ENCODE peak calls at places on chromosomes 5 and 9, in five cellular contexts. One of them, this sample, is unnamed.
A peak's percentile ranks its signal among the peaks of the same experiment; 100 is the strongest.

GRCh38 chr9:29830815-29831214 is 2257.5 kb upstream of the C9orf72 start:
- DNase-seq in OCI-LY7: no peak
- DNase-seq in GM12865: no peak
- DNase-seq in NB4: peak; percentile 58
- DNase-seq in tibial nerve: no peak
- DNase-seq in this sample: no peak

GRCh38 chr9:111153973-111154590 is 115.8 kb upstream of the LPAR1 start:
- DNase-seq in NB4: no peak
- DNase-seq in OCI-LY7: no peak
- DNase-seq in GM12865: peak; percentile 22
- DNase-seq in tibial nerve: no peak
- DNase-seq in this sample: no peak

GRCh38 chr9:124340219-124341069 is 74.8 kb downstream of the PSMB7 start:
- DNase-seq in NB4: no peak
- DNase-seq in GM12865: no peak
- DNase-seq in OCI-LY7: no peak
- DNase-seq in tibial nerve: no peak
- DNase-seq in this sample: no peak

GRCh38 chr5:167644619-167645018 is 646.8 kb upstream of the WWC1 start:
- DNase-seq in OCI-LY7: no peak
- DNase-seq in NB4: peak; percentile 1
- DNase-seq in GM12865: no peak
- DNase-seq in tibial nerve: no peak
- DNase-seq in this sample: no peak

GRCh38 chr9:86652696-86653095 is 294.6 kb downstream of the GAS1 start:
- DNase-seq in tibial nerve: no peak
- DNase-seq in OCI-LY7: no peak
- DNase-seq in NB4: no peak
- DNase-seq in GM12865: no peak
- DNase-seq in this sample: no peak

GRCh38 chr5:173624276-173624675 is 7.8 kb upstream of the BOD1 start:
- DNase-seq in OCI-LY7: no peak
- DNase-seq in tibial nerve: no peak
- DNase-seq in NB4: no peak
- DNase-seq in GM12865: no peak
- DNase-seq in this sample: no peak

GRCh38 chr9:116549061-116549664 is 137.9 kb upstream of the TRIM32 start:
- DNase-seq in GM12865: no peak
- DNase-seq in NB4: peak; percentile 89
- DNase-seq in OCI-LY7: no peak
- DNase-seq in tibial nerve: peak; percentile 26
- DNase-seq in this sample: no peak

GRCh38 chr5:67337751-67338150 is 141.2 kb upstream of the CD180 start:
- DNase-seq in NB4: no peak
- DNase-seq in tibial nerve: no peak
- DNase-seq in OCI-LY7: no peak
- DNase-seq in GM12865: no peak
- DNase-seq in this sample: no peak

GRCh38 chr5:133825631-133826289 is 142.7 kb downstream of the C5orf15 start:
- DNase-seq in OCI-LY7: peak; percentile 11
- DNase-seq in tibial nerve: no peak
- DNase-seq in GM12865: peak; percentile 66
- DNase-seq in NB4: no peak
- DNase-seq in this sample: peak; percentile 73

GRCh38 chr9:34046784-34047379 is 1.8 kb downstream of the UBAP2 start:
- DNase-seq in GM12865: peak; percentile 15
- DNase-seq in NB4: peak; percentile 74
- DNase-seq in tibial nerve: no peak
- DNase-seq in OCI-LY7: peak; percentile 14
- DNase-seq in this sample: no peak

GRCh38 chr5:30831123-30831522 is 362.4 kb upstream of the CDH6 start:
- DNase-seq in tibial nerve: no peak
- DNase-seq in OCI-LY7: no peak
- DNase-seq in NB4: no peak
- DNase-seq in GM12865: no peak
- DNase-seq in this sample: no peak

GRCh38 chr5:89844548-89844947 is 565.0 kb downstream of the CETN3 start:
- DNase-seq in OCI-LY7: no peak
- DNase-seq in GM12865: peak; percentile 41
- DNase-seq in tibial nerve: no peak
- DNase-seq in NB4: no peak
- DNase-seq in this sample: no peak

GRCh38 chr9:112820886-112821285 is 69.8 kb downstream of the SLC46A2 start:
- DNase-seq in GM12865: no peak
- DNase-seq in NB4: no peak
- DNase-seq in OCI-LY7: no peak
- DNase-seq in tibial nerve: no peak
- DNase-seq in this sample: no peak

GRCh38 chr5:1132570-1132969 is 20.7 kb upstream of the SLC12A7 start:
- DNase-seq in OCI-LY7: no peak
- DNase-seq in GM12865: no peak
- DNase-seq in tibial nerve: no peak
- DNase-seq in NB4: no peak
- DNase-seq in this sample: no peak

GRCh38 chr5:1133108-1133507 is 21.2 kb upstream of the SLC12A7 start:
- DNase-seq in OCI-LY7: no peak
- DNase-seq in GM12865: no peak
- DNase-seq in NB4: no peak
- DNase-seq in tibial nerve: no peak
- DNase-seq in this sample: no peak

GRCh38 chr5:1135696-1136525 is 24.0 kb upstream of the SLC12A7 start:
- DNase-seq in OCI-LY7: no peak
- DNase-seq in NB4: no peak
- DNase-seq in GM12865: no peak
- DNase-seq in tibial nerve: no peak
- DNase-seq in this sample: no peak

GRCh38 chr5:1133510-1134255 is 21.8 kb upstream of the SLC12A7 start:
- DNase-seq in NB4: peak; percentile 75
- DNase-seq in GM12865: peak; percentile 62
- DNase-seq in OCI-LY7: peak; percentile 71
- DNase-seq in tibial nerve: no peak
- DNase-seq in this sample: no peak

GRCh38 chr5:1134478-1134877 is 22.6 kb upstream of the SLC12A7 start:
- DNase-seq in OCI-LY7: peak; percentile 96
- DNase-seq in tibial nerve: no peak
- DNase-seq in NB4: no peak
- DNase-seq in GM12865: peak; percentile 77
- DNase-seq in this sample: no peak
- TF ChIP-seq CTCF in OCI-LY7: peak; percentile 78
- TF ChIP-seq CTCF in tibial nerve: no peak
- TF ChIP-seq CTCF in NB4: no peak
- TF ChIP-seq CTCF in GM12865: peak; percentile 35
- TF ChIP-seq CTCF in this sample: no peak

GRCh38 chr5:7756453-7756852 is 94.5 kb downstream of the CFAP90 start:
- DNase-seq in OCI-LY7: no peak
- DNase-seq in GM12865: no peak
- DNase-seq in NB4: peak; percentile 55
- DNase-seq in tibial nerve: no peak
- DNase-seq in this sample: no peak

GRCh38 chr5:7753596-7753995 is 97.3 kb downstream of the CFAP90 start:
- DNase-seq in GM12865: no peak
- DNase-seq in OCI-LY7: no peak
- DNase-seq in tibial nerve: no peak
- DNase-seq in NB4: peak; percentile 9
- DNase-seq in this sample: no peak

GRCh38 chr5:7755958-7756357 is 95.0 kb downstream of the CFAP90 start:
- DNase-seq in NB4: peak; percentile 5
- DNase-seq in GM12865: no peak
- DNase-seq in OCI-LY7: no peak
- DNase-seq in tibial nerve: no peak
- DNase-seq in this sample: no peak

GRCh38 chr5:7754490-7754889 is 96.4 kb downstream of the CFAP90 start:
- DNase-seq in OCI-LY7: no peak
- DNase-seq in GM12865: no peak
- DNase-seq in NB4: no peak
- DNase-seq in tibial nerve: no peak
- DNase-seq in this sample: no peak

DNA sequence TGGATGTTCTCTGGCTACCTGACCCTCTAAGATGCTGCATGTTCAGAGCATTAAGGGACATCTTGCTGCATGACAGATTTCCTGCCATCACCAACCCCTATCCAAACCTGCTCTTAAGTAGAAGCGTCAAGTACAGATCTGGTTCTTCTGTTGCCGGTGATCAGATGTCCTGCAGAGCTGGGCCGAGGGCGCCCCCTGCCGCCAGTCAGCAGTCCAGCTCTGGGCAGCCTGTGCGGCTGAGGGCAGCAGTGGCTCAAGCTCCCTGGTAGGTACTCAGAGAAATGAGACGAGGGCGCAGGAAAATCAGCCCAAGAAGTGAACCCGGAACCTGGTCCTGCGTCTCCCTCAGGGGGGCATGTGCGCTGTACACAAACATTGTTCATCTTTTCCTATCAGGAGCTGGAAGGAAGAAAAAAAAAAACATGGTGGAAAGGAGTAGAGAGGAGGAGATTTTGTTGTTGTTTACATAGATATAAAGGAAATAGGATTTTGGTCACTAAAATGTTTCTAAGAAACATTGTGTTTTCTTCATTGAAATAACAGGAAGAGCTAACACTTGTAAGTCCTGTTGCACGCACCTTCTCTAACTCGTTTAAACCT is 95.8 kb downstream of the CFAP90 start:
- DNase-seq in NB4: peak; percentile 78
- DNase-seq in tibial nerve: no peak
- DNase-seq in OCI-LY7: peak; percentile 53
- DNase-seq in GM12865: peak; percentile 82
- DNase-seq in this sample: peak; percentile 58
- TF ChIP-seq CTCF in NB4: peak; percentile 94
- TF ChIP-seq CTCF in tibial nerve: peak; percentile 53
- TF ChIP-seq CTCF in OCI-LY7: peak; percentile 88
- TF ChIP-seq CTCF in GM12865: peak; percentile 86
- TF ChIP-seq CTCF in this sample: peak; percentile 67

GRCh38 chr5:29252390-29252789 is 1941.1 kb upstream of the CDH6 start:
- DNase-seq in tibial nerve: no peak
- DNase-seq in OCI-LY7: no peak
- DNase-seq in NB4: no peak
- DNase-seq in GM12865: no peak
- DNase-seq in this sample: no peak
- TF ChIP-seq CTCF in tibial nerve: no peak
- TF ChIP-seq CTCF in OCI-LY7: no peak
- TF ChIP-seq CTCF in NB4: no peak
- TF ChIP-seq CTCF in GM12865: no peak
- TF ChIP-seq CTCF in this sample: no peak

DNA sequence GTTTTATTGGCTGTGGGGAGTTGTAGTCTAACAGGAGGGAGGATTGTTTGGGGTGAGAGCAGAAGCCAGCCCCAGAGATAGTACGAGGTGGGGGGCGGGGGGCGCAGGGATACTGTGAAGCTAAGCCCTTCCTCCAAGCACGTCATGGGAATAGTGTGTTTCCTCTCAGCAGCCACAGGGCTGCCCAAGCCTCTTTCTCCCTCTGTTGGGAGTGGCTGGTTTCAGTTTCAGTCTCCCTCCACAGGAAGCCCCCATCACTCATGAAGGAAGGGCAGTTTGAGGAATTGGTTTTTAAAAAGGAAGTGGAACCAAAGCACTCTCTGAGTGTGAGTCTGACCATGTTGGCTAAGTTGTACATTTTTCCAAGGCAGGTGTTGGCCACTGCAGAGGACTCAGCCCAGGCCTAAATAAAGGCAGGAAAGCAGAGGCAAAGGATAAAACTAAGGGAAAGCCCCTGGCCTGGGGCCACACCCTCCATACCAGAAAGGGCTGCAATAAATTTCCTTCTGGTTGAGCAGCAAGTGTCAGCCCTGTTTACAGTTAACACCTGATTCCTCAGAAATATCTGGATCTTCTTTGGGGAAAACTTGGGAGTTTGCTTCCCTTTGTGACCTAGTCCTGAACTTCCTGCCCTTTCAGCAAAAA is 3.2 kb downstream of the RAB24 start:
- DNase-seq in NB4: peak; percentile 95
- DNase-seq in GM12865: peak; percentile 84
- DNase-seq in OCI-LY7: peak; percentile 81
- DNase-seq in tibial nerve: no peak
- DNase-seq in this sample: peak; percentile 68
- TF ChIP-seq CTCF in NB4: peak; percentile 13
- TF ChIP-seq CTCF in GM12865: no peak
- TF ChIP-seq CTCF in OCI-LY7: peak; percentile 25
- TF ChIP-seq CTCF in tibial nerve: no peak
- TF ChIP-seq CTCF in this sample: no peak

DNA sequence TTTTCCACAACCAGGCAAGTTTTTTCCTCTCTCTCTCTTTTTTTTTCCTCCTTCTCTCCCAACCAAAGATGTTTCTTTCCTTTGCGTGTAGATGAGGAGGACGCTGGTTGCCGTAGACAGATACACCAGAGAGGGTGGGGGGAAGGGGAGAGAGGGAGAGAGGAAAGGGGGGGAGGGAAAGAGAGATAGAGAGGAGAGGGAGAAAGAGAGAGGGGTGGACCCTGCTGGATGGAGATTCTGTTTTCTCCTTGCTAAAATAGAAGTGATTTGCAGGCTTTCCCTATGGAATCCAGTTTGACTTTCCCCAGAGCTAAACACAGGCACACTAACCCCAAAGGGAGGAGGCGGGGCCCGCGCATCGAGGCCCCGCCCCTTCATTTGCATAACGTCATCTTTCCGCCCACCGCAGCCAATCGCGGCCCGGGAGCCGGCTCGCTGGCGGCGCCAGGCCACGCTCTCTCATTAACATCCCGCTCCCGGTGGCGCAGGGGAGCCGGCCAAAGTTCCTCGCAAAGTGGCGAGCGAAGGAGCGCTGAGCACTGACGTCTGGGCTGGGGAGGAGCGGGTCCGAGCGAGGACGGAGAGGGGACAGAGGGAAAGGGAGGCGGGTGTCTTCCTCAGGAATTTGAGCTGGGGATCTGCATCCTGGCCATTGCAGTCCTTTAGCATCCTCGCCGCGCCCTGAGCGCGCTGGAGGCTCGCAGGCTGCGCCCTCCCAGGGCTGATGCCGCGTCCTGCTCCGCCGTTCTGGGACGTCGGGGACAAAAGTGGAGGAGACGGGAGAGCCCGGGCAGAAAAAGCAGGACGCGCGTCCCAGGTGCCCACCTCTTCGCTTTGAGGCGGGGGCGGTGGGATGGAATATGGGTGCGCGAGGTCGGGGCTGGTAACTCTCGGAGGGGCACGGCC is 559 bp upstream of the EBF1 start:
- DNase-seq in OCI-LY7: peak; percentile 93
- DNase-seq in NB4: peak; percentile 89
- DNase-seq in GM12865: peak; percentile 95
- DNase-seq in tibial nerve: peak; percentile 91
- DNase-seq in this sample: peak; percentile 86
- TF ChIP-seq CTCF in OCI-LY7: peak; percentile 18
- TF ChIP-seq CTCF in NB4: no peak
- TF ChIP-seq CTCF in GM12865: no peak
- TF ChIP-seq CTCF in tibial nerve: no peak
- TF ChIP-seq CTCF in this sample: no peak

GRCh38 chr9:95182854-95183563 is 134.5 kb downstream of the FANCC start:
- DNase-seq in tibial nerve: no peak
- DNase-seq in OCI-LY7: no peak
- DNase-seq in NB4: no peak
- DNase-seq in GM12865: no peak
- DNase-seq in this sample: no peak
- TF ChIP-seq CTCF in tibial nerve: peak; percentile 44
- TF ChIP-seq CTCF in OCI-LY7: no peak
- TF ChIP-seq CTCF in NB4: no peak
- TF ChIP-seq CTCF in GM12865: no peak
- TF ChIP-seq CTCF in this sample: no peak